ENCODE peak calls at places on chromosomes 6 and 20, in five cellular contexts. G, C, Z, U and E are unnamed samples.

GRCh38 chr6:113015249-113015648 is 668.1 kb downstream of the RFPL4B start:
- DNase-seq in C (no peak), U (no peak), G (no peak), Z (no peak), E (no peak)

GRCh38 chr20:52078289-52078688 is 113.3 kb downstream of the ZFP64 start:
- DNase-seq in Z (no peak), C (no peak), G (no peak), U (no peak), E (no peak)

GRCh38 chr6:34521463-34522288 is 34.5 kb downstream of the SPDEF start:
- DNase-seq in G (no peak), C (no peak), Z (no peak), U (no peak), E (no peak)

GRCh38 chr20:54372313-54372712 is 103.1 kb upstream of the DOK5 start:
- DNase-seq in G (no peak), Z (no peak), U (no peak), C (no peak), E (no peak)

GRCh38 chr20:33431797-33432381 is 11.7 kb downstream of the SNTA1 start:
- DNase-seq in C (no peak), G (no peak), Z (no peak), U (no peak), E (no peak)

GRCh38 chr20:1894951-1895673 is at the start of gene SIRPA:
- DNase-seq in G (no peak), C (peak; percentile 87), Z (no peak), U (peak; percentile 40), E (peak; percentile 39)

GRCh38 chr20:32514760-32515159 is 70.4 kb downstream of the NOL4L start:
- DNase-seq in Z (no peak), G (no peak), U (no peak), C (no peak), E (no peak)

GRCh38 chr6:134621858-134622257 is 303.9 kb upstream of the SGK1 start:
- DNase-seq in C (no peak), G (no peak), Z (no peak), U (no peak), E (no peak)

GRCh38 chr6:163991326-163991725 is 576.8 kb downstream of the QKI start:
- DNase-seq in G (no peak), Z (no peak), U (no peak), C (no peak), E (no peak)

GRCh38 chr6:142112451-142113061 is 20.2 kb upstream of the GJE1 start:
- DNase-seq in Z (peak; percentile 68), G (peak; percentile 78), C (peak; percentile 73), U (peak; percentile 89), E (peak; percentile 80)

GRCh38 chr6:128511518-128511917 is 8.9 kb downstream of the PTPRK start:
- DNase-seq in C (no peak), Z (no peak), G (no peak), U (no peak), E (no peak)

GRCh38 chr6:2764610-2765165 is 505 bp upstream of the WRNIP1 start:
- DNase-seq in C (no peak), U (no peak), G (no peak), Z (peak; percentile 78), E (peak; percentile 38)

GRCh38 chr6:52881662-52881995 is 27.9 kb downstream of the GSTA3 start:
- DNase-seq in G (no peak), C (no peak), Z (no peak), U (no peak), E (no peak)

GRCh38 chr6:137928286-137928685 is 61.2 kb downstream of the TNFAIP3 start:
- DNase-seq in G (no peak), C (no peak), Z (no peak), U (no peak), E (no peak)

GRCh38 chr6:158475344-158476302 is 84.3 kb upstream of the TMEM181 start:
- DNase-seq in U (no peak), C (no peak), Z (no peak), G (no peak), E (no peak)

GRCh38 chr20:1934578-1935573 is 39.7 kb downstream of the SIRPA start:
- DNase-seq in U (no peak), C (peak; percentile 97), Z (no peak), G (peak; percentile 96), E (no peak)

GRCh38 chr6:165109011-165109410 is 200.4 kb downstream of the C6orf118 start:
- DNase-seq in U (no peak), G (no peak), Z (no peak), C (no peak), E (no peak)

GRCh38 chr6:158389188-158389919 is 77.1 kb downstream of the TULP4 start:
- DNase-seq in G (no peak), U (no peak), Z (no peak), C (no peak), E (no peak)

GRCh38 chr6:136728976-136729515 is 63.2 kb downstream of the MAP3K5 start:
- DNase-seq in U (no peak), C (no peak), Z (no peak), G (no peak), E (no peak)

GRCh38 chr6:134436281-134436815 is 118.4 kb upstream of the SGK1 start:
- DNase-seq in C (no peak), U (no peak), Z (peak; percentile 53), G (peak; percentile 75), E (no peak)

GRCh38 chr6:7258231-7258763 is 54.7 kb downstream of the SSR1 start:
- DNase-seq in C (peak; percentile 60), Z (no peak), U (no peak), G (no peak), E (no peak)

GRCh38 chr6:31178143-31179041 is 7.9 kb upstream of the POU5F1 start:
- DNase-seq in U (no peak), C (no peak), Z (no peak), G (no peak), E (no peak)

GRCh38 chr6:155325700-155326516 is 11.6 kb upstream of the TFB1M start:
- DNase-seq in Z (no peak), G (no peak), U (no peak), C (no peak), E (no peak)

GRCh38 chr6:144805049-144805448 is 519.9 kb downstream of the UTRN start:
- DNase-seq in C (no peak), Z (no peak), U (no peak), G (no peak), E (no peak)

GRCh38 chr6:6825986-6826901 is 237.7 kb downstream of the LY86 start:
- DNase-seq in C (no peak), U (no peak), G (no peak), Z (no peak), E (no peak)

GRCh38 chr6:1314617-1315016 is 2.7 kb downstream of the FOXQ1 start:
- DNase-seq in U (no peak), Z (no peak), C (no peak), G (no peak), E (no peak)

GRCh38 chr6:7389162-7389450 is 436 bp downstream of the CAGE1 start:
- DNase-seq in U (no peak), G (no peak), Z (no peak), C (no peak), E (no peak)

GRCh38 chr20:16729080-16729479 is 746 bp upstream of the SNRPB2 start:
- DNase-seq in C (no peak), G (no peak), Z (no peak), U (no peak), E (no peak)

GRCh38 chr20:22098451-22098850 is 393.0 kb downstream of the PAX1 start:
- DNase-seq in C (no peak), G (no peak), Z (no peak), U (no peak), E (no peak)

GRCh38 chr20:37593710-37594109 is 66.0 kb upstream of the BLCAP start:
- DNase-seq in Z (no peak), C (no peak), G (no peak), U (no peak), E (no peak)

GRCh38 chr6:15427360-15428070 is 181.6 kb downstream of the JARID2 start:
- DNase-seq in C (no peak), G (no peak), Z (no peak), U (no peak), E (peak; percentile 20)

GRCh38 chr6:143775326-143775725 is 67.8 kb upstream of the LTV1 start:
- DNase-seq in U (no peak), G (no peak), C (no peak), Z (no peak), E (no peak)

GRCh38 chr6:112988748-112989147 is 641.6 kb downstream of the RFPL4B start:
- DNase-seq in G (no peak), Z (no peak), U (no peak), C (no peak), E (no peak)

GRCh38 chr6:1777921-1778692 is 168.4 kb downstream of the FOXC1 start:
- DNase-seq in Z (no peak), C (no peak), G (no peak), U (no peak), E (no peak)

GRCh38 chr6:151353795-151354194 is 37.6 kb downstream of the ZBTB2 start:
- DNase-seq in G (no peak), Z (no peak), U (no peak), C (no peak), E (no peak)

GRCh38 chr20:49186535-49187329 is 1.4 kb downstream of the STAU1 start:
- DNase-seq in G (peak; percentile 69), C (peak; percentile 72), Z (peak; percentile 77), U (no peak), E (peak; percentile 30)

GRCh38 chr6:16832027-16832688 is 70.9 kb upstream of the ATXN1 start:
- DNase-seq in U (no peak), C (no peak), Z (no peak), G (no peak), E (no peak)

DNA sequence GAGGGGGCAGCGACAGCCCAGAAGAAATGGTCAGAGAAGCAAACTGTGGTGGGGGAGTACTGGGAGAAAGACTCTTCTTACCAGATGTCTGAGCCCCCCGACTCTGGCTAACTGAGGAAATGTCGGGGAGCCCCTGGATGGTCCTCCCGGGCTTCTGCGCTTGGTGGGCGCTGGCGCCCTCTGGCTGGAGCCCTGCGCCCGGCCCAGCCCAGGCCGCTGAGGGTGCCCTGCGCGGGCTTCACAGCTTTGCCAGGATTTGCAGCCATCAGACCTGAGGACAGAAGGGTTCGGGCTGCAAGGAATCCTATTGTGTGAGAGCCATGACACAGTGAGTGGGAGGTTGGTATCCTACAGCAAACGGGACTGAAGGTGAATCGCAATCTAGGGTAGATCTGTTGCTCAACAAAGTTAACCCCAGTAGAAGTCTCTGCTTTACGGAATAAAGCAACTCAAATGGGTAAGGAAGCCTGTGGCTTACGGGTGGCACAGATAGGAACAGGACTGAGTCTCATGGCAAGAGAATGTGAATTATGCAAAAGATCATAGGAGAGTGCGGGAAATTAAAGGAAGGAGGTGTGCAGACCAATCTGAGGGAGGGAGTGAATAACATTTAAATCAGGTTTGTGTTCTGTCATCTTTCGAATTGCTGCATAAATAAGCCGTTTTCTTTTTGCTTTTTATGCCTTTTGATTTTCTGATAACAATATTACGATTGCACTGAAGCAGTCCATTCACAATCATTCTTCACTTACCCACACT is 719 bp upstream of the RCAN2 start:
- DNase-seq in U (peak; percentile 36), G (no peak), C (peak; percentile 84), Z (no peak), E (peak; percentile 60)
- TF ChIP-seq CTCF in U (peak; percentile 51), G (peak; percentile 72), C (peak; percentile 66), Z (no peak), E (no peak)

GRCh38 chr6:81241717-81242116 is 510.8 kb downstream of the TENT5A start:
- DNase-seq in Z (no peak), U (no peak), G (no peak), C (no peak), E (no peak)
- TF ChIP-seq CTCF in Z (no peak), U (peak; percentile 68), G (no peak), C (peak; percentile 49), E (peak; percentile 35)

GRCh38 chr20:20677186-20677585 is 35.3 kb downstream of the RALGAPA2 start:
- DNase-seq in U (no peak), G (no peak), Z (no peak), C (no peak), E (no peak)
- TF ChIP-seq CTCF in U (no peak), G (no peak), Z (no peak), C (no peak), E (no peak)

GRCh38 chr6:29414588-29414987 is at the start of gene OR12D1:
- DNase-seq in C (no peak), Z (no peak), G (no peak), U (no peak), E (no peak)
- TF ChIP-seq CTCF in C (no peak), Z (no peak), G (no peak), U (peak; percentile 29), E (no peak)